ENCODE peak calls at places on chromosomes 13 and 19, in six cellular contexts. J, H, Z, B, L and F are unnamed samples.

GRCh38 chr13:107342747-107343146 is 774.8 kb upstream of the ARGLU1 start:
- DNase-seq in J (no peak), H (no peak), Z (no peak), B (no peak), L (no peak), F (no peak)

GRCh38 chr19:23281663-23282276 is 31.6 kb upstream of the ZNF724 start:
- DNase-seq in J (no peak), H (no peak), Z (no peak), B (no peak), L (no peak), F (no peak)

GRCh38 chr13:25738342-25738771 is 313.5 kb downstream of the SHISA2 start:
- DNase-seq in J (no peak), H (peak; percentile 62), Z (no peak), B (no peak), L (no peak), F (no peak)

GRCh38 chr13:76349700-76350099 is 536.5 kb downstream of the KCTD12 start:
- DNase-seq in J (no peak), H (peak; percentile 41), Z (no peak), B (no peak), L (no peak), F (no peak)

GRCh38 chr19:29269641-29270040 is 56.7 kb upstream of the UQCRFS1 start:
- DNase-seq in J (no peak), H (no peak), Z (no peak), B (no peak), L (no peak), F (no peak)

GRCh38 chr19:17755977-17756670 is 4.8 kb downstream of the FCHO1 start:
- DNase-seq in J (peak; percentile 29), H (peak; percentile 58), Z (peak; percentile 94), B (no peak), L (no peak), F (no peak)

GRCh38 chr13:41007359-41008118 is 11.6 kb downstream of the ELF1 start:
- DNase-seq in J (no peak), H (no peak), Z (peak; percentile 34), B (no peak), L (no peak), F (no peak)

GRCh38 chr13:52782486-52783448 is 43.1 kb upstream of the CNMD start:
- DNase-seq in J (no peak), H (no peak), Z (no peak), B (no peak), L (no peak), F (no peak)

GRCh38 chr19:48918071-48918470 is 15.4 kb upstream of the DHDH start:
- DNase-seq in J (no peak), H (no peak), Z (no peak), B (no peak), L (no peak), F (no peak)

GRCh38 chr19:19515764-19516519 is at the start of gene NDUFA13:
- DNase-seq in J (peak; percentile 92), H (peak; percentile 94), Z (peak; percentile 95), B (peak; percentile 89), L (peak; percentile 85), F (peak; percentile 72)

GRCh38 chr13:46686171-46686570 is 110.8 kb downstream of the ESD start:
- DNase-seq in J (no peak), H (no peak), Z (no peak), B (no peak), L (no peak), F (no peak)

GRCh38 chr13:84400711-84401110 is 518.4 kb upstream of the SLITRK1 start:
- DNase-seq in J (no peak), H (peak; percentile 78), Z (no peak), B (no peak), L (no peak), F (peak; percentile 96)

GRCh38 chr13:77477299-77477848 is 58.1 kb upstream of the SCEL start:
- DNase-seq in J (no peak), H (no peak), Z (no peak), B (no peak), L (no peak), F (no peak)

GRCh38 chr19:47780215-47780551 is 1.7 kb downstream of the SELENOW start:
- DNase-seq in J (no peak), H (no peak), Z (no peak), B (no peak), L (no peak), F (no peak)

GRCh38 chr13:48125794-48126228 is 30.9 kb upstream of the MED4 start:
- DNase-seq in J (no peak), H (peak; percentile 81), Z (no peak), B (peak; percentile 57), L (no peak), F (no peak)

GRCh38 chr19:48817585-48818124 is 6.8 kb upstream of the BCAT2 start:
- DNase-seq in J (no peak), H (no peak), Z (no peak), B (no peak), L (no peak), F (no peak)

GRCh38 chr13:103839460-103839859 is 773.2 kb upstream of the SLC10A2 start:
- DNase-seq in J (no peak), H (no peak), Z (no peak), B (no peak), L (no peak), F (no peak)

GRCh38 chr19:35350591-35350990 is 2.9 kb downstream of the FFAR1 start:
- DNase-seq in J (no peak), H (no peak), Z (no peak), B (peak; percentile 11), L (no peak), F (no peak)

GRCh38 chr13:75494491-75494890 is 12.5 kb upstream of the TBC1D4 start:
- DNase-seq in J (no peak), H (no peak), Z (no peak), B (no peak), L (no peak), F (peak; percentile 25)

GRCh38 chr19:14318873-14319272 is 62.4 kb upstream of the ADGRE5 start:
- DNase-seq in J (peak; percentile 15), H (no peak), Z (peak; percentile 36), B (no peak), L (no peak), F (no peak)

GRCh38 chr13:76129305-76130040 is 493.3 kb downstream of the LMO7 start:
- DNase-seq in J (no peak), H (no peak), Z (peak; percentile 77), B (no peak), L (no peak), F (no peak)

GRCh38 chr19:47272448-47273312 is 2.0 kb upstream of the INAFM1 start:
- DNase-seq in J (no peak), H (no peak), Z (peak; percentile 63), B (no peak), L (no peak), F (no peak)

GRCh38 chr13:49292742-49293498 is 45.2 kb downstream of the CDADC1 start:
- DNase-seq in J (no peak), H (peak; percentile 89), Z (no peak), B (peak; percentile 84), L (no peak), F (no peak)

GRCh38 chr13:19153782-19154450 is 27.7 kb downstream of the TUBA3C start:
- DNase-seq in J (no peak), H (no peak), Z (no peak), B (no peak), L (no peak), F (no peak)

GRCh38 chr13:79655509-79655908 is 174.6 kb downstream of the NDFIP2 start:
- DNase-seq in J (no peak), H (no peak), Z (no peak), B (no peak), L (no peak), F (no peak)

GRCh38 chr19:8065489-8066261 is 13.1 kb downstream of the CCL25 start:
- DNase-seq in J (no peak), H (no peak), Z (no peak), B (no peak), L (no peak), F (no peak)

GRCh38 chr13:26482451-26483197 is 74.9 kb upstream of the WASF3 start:
- DNase-seq in J (peak; percentile 43), H (peak; percentile 83), Z (peak; percentile 72), B (peak; percentile 39), L (peak; percentile 76), F (peak; percentile 64)

GRCh38 chr19:40947573-40947972 is 43.5 kb upstream of the CYP2B6 start:
- DNase-seq in J (no peak), H (no peak), Z (no peak), B (no peak), L (no peak), F (no peak)
- H3K27me3 ChIP-seq in J (peaks cover 15% of the 10 kb centered on the region), H (no peaks in the 10 kb centered on the region), Z (no peaks in the 10 kb centered on the region), B (no peaks in the 10 kb centered on the region), L (peaks cover 40% of the 10 kb centered on the region), F (no peaks in the 10 kb centered on the region)

GRCh38 chr19:44755219-44755618 is 6.7 kb downstream of the BCL3 start:
- DNase-seq in J (no peak), H (no peak), Z (no peak), B (no peak), L (no peak), F (no peak)
- H3K27ac ChIP-seq in J (no peak overlapping the region), H (peak overlapping the region; percentile 26), Z (no peak overlapping the region), B (no peak overlapping the region), L (peak overlapping the region; percentile 95), F (no peak overlapping the region)

DNA sequence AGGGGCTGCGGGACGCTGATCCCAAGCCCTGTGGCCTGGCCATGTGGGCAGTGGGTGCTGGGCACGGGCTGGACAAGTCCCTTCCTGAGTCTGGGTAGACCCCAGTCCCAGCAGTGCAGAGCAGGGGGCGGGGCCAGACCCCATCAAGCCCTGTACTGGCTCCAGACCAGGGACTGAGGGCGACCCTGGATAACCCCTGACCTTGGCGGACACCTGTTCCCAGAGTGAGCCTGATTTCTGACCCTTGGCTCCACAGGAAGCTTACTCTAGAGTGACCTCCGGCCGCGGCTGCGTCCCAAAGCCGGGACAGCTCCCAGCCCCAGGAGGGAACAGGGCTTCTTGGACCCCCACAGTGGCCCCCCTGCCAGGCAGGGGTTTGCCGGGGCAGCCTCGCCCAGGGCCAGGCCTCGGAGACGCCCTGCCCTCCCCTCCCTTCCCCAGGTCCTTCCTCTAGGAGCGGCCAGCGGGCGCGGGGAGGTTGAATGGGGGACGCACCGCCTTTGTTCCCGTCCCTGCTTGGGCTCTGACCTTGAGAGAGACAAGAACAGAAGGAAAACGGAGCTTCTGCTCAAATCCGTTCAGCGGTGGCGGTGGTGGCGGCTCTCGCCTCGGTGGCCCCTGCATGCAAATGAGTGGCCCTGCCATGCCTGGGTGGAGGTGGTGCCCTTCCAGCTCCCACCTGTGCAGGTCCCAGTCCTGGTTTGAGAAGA is 2.3 kb upstream of the EFNA2 start:
- DNase-seq in J (no peak), H (no peak), Z (peak; percentile 31), B (no peak), L (no peak), F (no peak)
- H3K27me3 ChIP-seq in J (peaks cover 19% of the 10 kb centered on the region), H (no peaks in the 10 kb centered on the region), Z (peaks cover 25% of the 10 kb centered on the region), B (peaks cover 4% of the 10 kb centered on the region), L (no peaks in the 10 kb centered on the region), F (peaks cover 45% of the 10 kb centered on the region)

GRCh38 chr13:24624801-24625231 is 55.4 kb upstream of the ATP12A start:
- DNase-seq in J (no peak), H (peak; percentile 53), Z (no peak), B (peak; percentile 37), L (no peak), F (no peak)
- H3K27ac ChIP-seq in J (no peak overlapping the region), H (no peak overlapping the region), Z (no peak overlapping the region), B (peak overlapping the region; percentile 59), L (no peak overlapping the region), F (no peak overlapping the region)

DNA sequence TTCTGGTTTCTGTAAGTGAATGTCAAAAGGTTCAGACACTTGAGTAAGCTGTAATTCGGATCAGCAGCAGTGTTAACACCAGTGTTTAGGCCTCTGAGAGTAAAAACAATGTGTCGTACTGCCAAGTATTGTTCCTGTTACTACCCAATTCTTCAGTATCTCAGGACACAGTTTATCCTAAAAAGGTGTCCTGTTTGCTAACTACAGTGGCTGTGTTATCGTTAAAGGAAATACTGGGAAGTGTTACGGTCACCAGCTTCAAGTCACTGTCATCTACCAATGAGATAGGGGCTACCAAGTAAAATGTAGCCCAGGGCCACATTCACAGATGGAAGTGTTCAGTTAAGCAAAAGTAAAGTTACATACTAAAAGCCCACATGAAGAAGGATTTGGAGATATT is 2.3 kb upstream of the UPF3A start:
- DNase-seq in J (no peak), H (no peak), Z (no peak), B (no peak), L (no peak), F (no peak)
- H3K27me3 ChIP-seq in J (no peaks in the 10 kb centered on the region), H (no peaks in the 10 kb centered on the region), Z (no peaks in the 10 kb centered on the region), B (no peaks in the 10 kb centered on the region), L (no peaks in the 10 kb centered on the region), F (no peaks in the 10 kb centered on the region)